ENCODE peak calls at places on chromosome 20, in seven cellular contexts. Y is cardiac muscle cell, E is left lung, U is adrenal gland, X is BE2C, H is AG04450, S is prostate gland. N is an unnamed sample.

GRCh38 chr20:25177890-25178321 is 17.6 kb upstream of the ENTPD6 start:
- DNase-seq in H (no peak), Y (peak), E (no peak), X (no peak), S (peak), U (no peak), N (no peak)

GRCh38 chr20:25061821-25062530 is 4.0 kb upstream of the ACSS1 start:
- DNase-seq in H (no peak), U (no peak), S (no peak), E (no peak), X (no peak), Y (no peak), N (no peak)

GRCh38 chr20:13416531-13416930 is 195.5 kb downstream of the ISM1 start:
- DNase-seq in X (no peak), S (no peak), U (no peak), H (no peak), Y (no peak), E (no peak), N (no peak)

GRCh38 chr20:34365765-34366213 is 2.7 kb downstream of the ITCH start:
- DNase-seq in S (no peak), U (no peak), H (no peak), E (no peak), X (no peak), Y (no peak), N (no peak)

GRCh38 chr20:49063279-49063678 is 17.2 kb downstream of the CSE1L start:
- DNase-seq in Y (no peak), X (no peak), U (no peak), S (no peak), H (no peak), E (no peak), N (no peak)

GRCh38 chr20:36454664-36455427 is 86.5 kb upstream of the MYL9 start:
- DNase-seq in X (no peak), S (no peak), Y (no peak), H (no peak), U (peak), E (peak), N (no peak)

GRCh38 chr20:13851279-13851678 is 66.5 kb downstream of the NDUFAF5 start:
- DNase-seq in Y (no peak), U (no peak), H (no peak), X (no peak), S (no peak), E (no peak), N (no peak)

GRCh38 chr20:1786496-1786895 is 108.7 kb upstream of the SIRPA start:
- DNase-seq in U (no peak), E (no peak), H (no peak), X (no peak), S (no peak), Y (no peak), N (no peak)

GRCh38 chr20:8755340-8756118 is 313.4 kb upstream of the PLCB4 start:
- DNase-seq in Y (no peak), S (no peak), U (no peak), X (no peak), E (no peak), H (no peak), N (no peak)

GRCh38 chr20:1369970-1370369 is 22.9 kb downstream of the FKBP1A start:
- DNase-seq in E (no peak), X (no peak), S (no peak), H (no peak), U (no peak), Y (no peak), N (no peak)

GRCh38 chr20:18705490-18705889 is 108.1 kb upstream of the SCP2D1 start:
- DNase-seq in S (no peak), Y (peak), X (no peak), U (no peak), H (peak), E (no peak), N (peak)
- H3K4me3 ChIP-seq in S (no peak), Y (no peak), X (no peak), U (no peak), H (no peak), E (no peak), N (no peak)

DNA sequence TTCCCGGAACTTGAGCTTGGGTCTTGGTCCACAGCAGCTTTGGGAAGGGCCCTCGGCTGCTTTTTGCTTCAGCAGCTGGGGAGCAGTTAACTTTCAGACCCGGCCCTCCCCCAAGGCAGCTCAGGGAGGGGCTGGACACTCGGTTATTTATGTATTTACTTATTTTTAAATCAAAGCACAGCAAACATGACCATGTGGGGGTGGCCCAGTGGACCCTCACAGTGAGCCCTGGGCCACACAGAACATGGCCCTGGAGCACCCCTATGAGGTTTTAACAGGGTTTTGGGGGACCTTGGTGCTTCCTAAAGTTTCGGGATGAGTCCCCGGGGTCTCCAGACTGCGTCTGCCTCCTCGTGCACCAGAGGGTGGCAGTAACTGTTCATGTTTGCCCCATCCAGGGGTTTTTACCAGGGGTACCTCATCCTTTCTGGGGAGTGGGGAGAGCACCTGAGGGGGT is 26.6 kb upstream of the NPBWR2 start:
- DNase-seq in H (no peak), S (no peak), E (peak), U (peak), X (no peak), Y (no peak), N (no peak)
- TF ChIP-seq CTCF in H (peak), S (peak), E (no peak), U (peak), X (peak), Y (peak), N (peak)

GRCh38 chr20:11949711-11950110 is 32.0 kb downstream of the BTBD3 start:
- DNase-seq in E (no peak), X (no peak), S (no peak), H (no peak), U (no peak), Y (no peak), N (no peak)

GRCh38 chr20:11952621-11953020 is 34.9 kb downstream of the BTBD3 start:
- DNase-seq in X (no peak), H (no peak), U (no peak), Y (no peak), E (no peak), S (no peak), N (no peak)

GRCh38 chr20:11948809-11949208 is 31.1 kb downstream of the BTBD3 start:
- DNase-seq in S (no peak), X (no peak), H (no peak), E (no peak), Y (no peak), U (no peak), N (no peak)
- H3K4me3 ChIP-seq in S (no peak), X (no peak), H (no peak), E (no peak), Y (no peak), U (no peak), N (no peak)

GRCh38 chr20:50338479-50339195 is 148.0 kb downstream of the CEBPB start:
- DNase-seq in X (no peak), U (peak), S (no peak), H (no peak), E (no peak), Y (peak), N (peak)
- TF ChIP-seq CTCF in X (no peak), U (peak), S (no peak), H (no peak), E (no peak), Y (no peak), N (no peak)

DNA sequence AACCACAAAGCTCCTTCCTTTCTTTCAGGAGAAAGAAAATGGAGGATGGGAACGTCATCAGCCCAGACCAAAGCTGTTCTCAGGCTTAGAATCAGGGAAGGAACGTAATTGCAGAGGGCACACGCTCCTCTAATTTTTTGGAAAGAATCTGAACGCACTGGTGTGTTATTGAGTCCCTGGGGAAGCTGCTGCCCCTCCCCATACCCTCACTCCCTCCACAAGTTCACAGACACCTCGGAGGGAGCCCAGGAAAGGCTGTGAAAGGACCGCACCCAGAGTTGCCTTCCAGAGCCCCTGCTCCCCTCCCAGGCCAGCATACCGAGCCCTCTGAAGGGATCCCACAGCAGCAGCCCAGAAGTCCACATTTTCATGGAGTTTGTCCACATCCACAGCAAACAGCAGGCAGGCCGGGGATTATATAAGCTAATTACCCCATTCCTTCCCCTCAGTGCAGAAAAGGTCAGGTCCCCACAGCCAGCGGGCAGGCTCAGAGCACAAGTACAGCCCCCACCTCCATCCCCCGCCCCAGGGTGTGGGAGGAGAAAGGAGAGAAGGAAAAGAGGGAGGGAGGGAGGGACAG is 53.7 kb downstream of the ANKRD60 start:
- DNase-seq in Y (no peak), H (no peak), X (peak), U (peak), S (no peak), E (peak), N (peak)
- H3K4me3 ChIP-seq in Y (no peak), H (no peak), X (peak), U (no peak), S (no peak), E (no peak), N (peak)

DNA sequence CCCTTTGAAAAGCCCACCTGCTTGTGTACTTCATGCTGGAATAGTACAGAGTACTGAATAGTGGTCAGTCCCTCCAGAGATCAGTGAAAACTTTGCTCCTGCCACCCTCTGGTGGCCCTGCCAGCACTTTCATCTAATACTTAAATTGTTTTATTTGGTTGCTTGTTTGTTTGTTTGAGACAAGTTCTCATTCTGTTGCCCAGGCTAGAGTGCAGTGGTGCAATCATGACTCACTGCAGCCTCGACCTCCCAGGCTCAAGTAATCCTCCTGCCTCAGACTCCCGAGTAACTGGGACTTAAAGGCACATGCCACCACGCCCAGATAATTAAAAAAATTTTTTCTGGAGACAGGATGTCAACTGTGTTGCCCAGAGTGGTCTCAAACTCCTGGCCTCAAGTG is 9.1 kb downstream of the FAM83D start:
- DNase-seq in Y (peak), S (no peak), H (no peak), U (no peak), X (no peak), E (no peak), N (peak)
- TF ChIP-seq CTCF in Y (peak), S (no peak), H (peak), U (no peak), X (peak), E (no peak), N (peak)

GRCh38 chr20:45374101-45374467 is 4.0 kb downstream of the TP53TG5 start:
- DNase-seq in U (no peak), X (no peak), Y (no peak), H (no peak), S (no peak), E (no peak), N (no peak)
- H3K4me3 ChIP-seq in U (no peak), X (no peak), Y (peak), H (peak), S (peak), E (peak), N (peak)

DNA sequence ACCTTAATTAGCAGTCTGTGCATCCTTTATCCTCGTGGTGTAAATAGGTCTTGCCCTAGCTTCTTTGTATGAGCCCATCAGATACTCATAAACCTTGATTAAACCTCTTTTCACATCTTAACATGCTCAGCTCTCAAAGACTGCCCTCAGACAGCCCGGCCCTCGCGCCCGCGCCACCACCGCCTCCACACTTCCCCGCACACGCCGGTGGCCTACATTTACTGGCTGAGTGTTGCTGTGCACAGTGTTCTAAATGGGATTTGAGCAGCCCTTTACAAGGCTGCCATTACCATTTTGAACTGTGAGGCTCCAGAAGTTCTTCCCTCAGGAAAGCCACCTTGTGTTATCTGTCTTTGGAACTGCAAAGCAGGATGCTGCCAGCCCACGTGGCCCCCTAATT is 63.0 kb upstream of the INSM1 start:
- DNase-seq in X (no peak), Y (no peak), S (no peak), E (no peak), U (no peak), H (no peak), N (no peak)
- TF ChIP-seq CTCF in X (no peak), Y (no peak), S (no peak), E (no peak), U (no peak), H (no peak), N (no peak)

GRCh38 chr20:4242376-4242775 is 227.0 kb upstream of the RNF24 start:
- DNase-seq in H (no peak), U (no peak), X (no peak), Y (no peak), E (no peak), S (no peak), N (no peak)
- H3K4me3 ChIP-seq in H (no peak), U (no peak), X (no peak), Y (no peak), E (no peak), S (no peak), N (no peak)

GRCh38 chr20:50138120-50138478 is 15.4 kb downstream of the PEDS1 start:
- DNase-seq in X (no peak), S (no peak), Y (no peak), U (peak), H (no peak), E (no peak), N (no peak)

GRCh38 chr20:50136822-50137599 is 16.5 kb downstream of the PEDS1 start:
- DNase-seq in X (no peak), U (no peak), E (no peak), H (no peak), S (no peak), Y (no peak), N (peak)

GRCh38 chr20:50140339-50140859 is 13.1 kb downstream of the PEDS1 start:
- DNase-seq in E (no peak), S (no peak), X (no peak), U (no peak), Y (no peak), H (no peak), N (no peak)

GRCh38 chr20:50141018-50141675 is 12.4 kb downstream of the PEDS1 start:
- DNase-seq in H (no peak), E (no peak), S (no peak), X (no peak), Y (no peak), U (no peak), N (no peak)

GRCh38 chr20:50138479-50139393 is 14.8 kb downstream of the PEDS1 start:
- DNase-seq in S (no peak), E (no peak), X (no peak), U (peak), Y (no peak), H (no peak), N (no peak)
- TF ChIP-seq CTCF in S (no peak), E (no peak), X (peak), U (peak), Y (peak), H (no peak), N (peak)

N was measured in fibroblast of villous mesenchyme.